ENCODE peak calls at places on chromosomes 5 and 9, in ten cellular contexts. E, Q, C, G, D, I, A, X, F and Y are unnamed samples.

GRCh38 chr9:126676685-126677143 is 63.0 kb downstream of the LMX1B start:
- DNase-seq in Q (no peak), D (peak), F (no peak), E (no peak), G (no peak), X (peak), A (no peak), I (peak), C (no peak), Y (no peak)

GRCh38 chr9:134605351-134605968 is 36.1 kb upstream of the COL5A1 start:
- DNase-seq in D (no peak), E (peak), X (no peak), F (peak), Q (no peak), I (no peak), A (peak), C (no peak), G (no peak), Y (no peak)

GRCh38 chr5:128519830-128520229 is 18.2 kb downstream of the FBN2 start:
- DNase-seq in Q (no peak), A (no peak), X (no peak), E (no peak), G (no peak), F (no peak), I (no peak), D (no peak), C (no peak), Y (no peak)

GRCh38 chr9:21576331-21577189 is 94.4 kb upstream of the IFNE start:
- DNase-seq in G (peak), C (no peak), A (no peak), F (no peak), E (no peak), X (no peak), D (no peak), Q (peak), I (no peak), Y (peak)

GRCh38 chr9:79360387-79361347 is 211.1 kb upstream of the TLE4 start:
- DNase-seq in A (no peak), E (no peak), D (peak), I (peak), Q (no peak), G (peak), F (no peak), X (peak), C (no peak), Y (no peak)

GRCh38 chr9:124513374-124513994 is 6.3 kb upstream of the NR5A1 start:
- DNase-seq in C (no peak), D (peak), F (no peak), E (no peak), I (no peak), G (no peak), A (no peak), Q (no peak), X (no peak), Y (no peak)

GRCh38 chr5:17096975-17097695 is 120.3 kb upstream of the BASP1 start:
- DNase-seq in C (no peak), G (peak), F (no peak), I (peak), Q (no peak), D (peak), E (no peak), A (no peak), X (no peak), Y (no peak)

GRCh38 chr9:104227108-104227507 is 133.0 kb downstream of the SMC2 start:
- DNase-seq in A (no peak), F (no peak), E (no peak), D (no peak), G (peak), Q (no peak), I (no peak), C (no peak), X (no peak), Y (no peak)

GRCh38 chr9:17905356-17906203 is 326.7 kb downstream of the SH3GL2 start:
- DNase-seq in F (no peak), E (no peak), I (peak), C (no peak), A (no peak), D (peak), G (no peak), X (peak), Q (no peak), Y (no peak)

GRCh38 chr5:35087971-35088370 is 40.2 kb upstream of the AGXT2 start:
- DNase-seq in G (peak), F (no peak), Q (no peak), C (no peak), E (no peak), X (no peak), D (no peak), I (no peak), A (no peak), Y (no peak)

GRCh38 chr5:1281038-1281882 is 13.6 kb downstream of the TERT start:
- DNase-seq in X (no peak), G (no peak), F (no peak), Q (no peak), C (no peak), A (no peak), I (no peak), D (no peak), E (no peak), Y (no peak)

GRCh38 chr5:39219433-39219832 is at the start of gene FYB1:
- DNase-seq in E (no peak), I (no peak), Q (no peak), A (no peak), X (no peak), F (peak), D (no peak), G (no peak), C (no peak), Y (no peak)

GRCh38 chr9:137095664-137096517 is 9.1 kb downstream of the MAN1B1 start:
- DNase-seq in D (no peak), X (no peak), E (no peak), F (no peak), A (no peak), Q (no peak), G (no peak), C (peak), I (peak), Y (peak)

GRCh38 chr9:21580636-21581353 is 98.7 kb upstream of the IFNE start:
- DNase-seq in X (no peak), C (no peak), E (no peak), G (peak), D (no peak), Q (no peak), F (no peak), I (no peak), A (no peak), Y (no peak)

GRCh38 chr9:109381011-109381729 is 60.3 kb upstream of the EPB41L4B start:
- DNase-seq in D (no peak), C (no peak), E (no peak), A (no peak), I (no peak), X (no peak), F (no peak), Q (no peak), G (peak), Y (no peak)